ENCODE peak calls at places on chromosomes 6 and 20, in nine cellular contexts. S is tibial artery, H is A549, W is aorta, I is mucosa of descending colon, D is fibroblast of lung, L is ovary, M is GM23248, K is pancreas. Y is an unnamed sample. For H3K9me3 and H3K4me1, the result is how much of the 10 kb centered on the place peaks cover.

GRCh38 chr20:5205348-5206210 is 78.8 kb downstream of the CDS2 start:
- DNase-seq in I (peak), S (peak), W (peak), L (peak), D (peak), K (peak), M (peak), H (peak), Y (peak)

GRCh38 chr6:20542927-20543602 is 8.8 kb downstream of the CDKAL1 start:
- DNase-seq in H (peak), M (peak), D (peak), S (no peak), K (no peak), L (no peak), W (no peak), I (no peak), Y (peak)

GRCh38 chr6:161631676-161632194 is 357.9 kb upstream of the AGPAT4 start:
- DNase-seq in M (peak), D (peak), I (no peak), S (no peak), L (no peak), K (no peak), H (no peak), W (no peak), Y (peak)

GRCh38 chr6:70680396-70680795 is 12.7 kb downstream of the SMAP1 start:
- DNase-seq in D (peak), W (no peak), L (no peak), K (no peak), H (no peak), S (no peak), I (no peak), M (no peak), Y (no peak)

GRCh38 chr6:33410711-33411631 is at the start of gene PHF1:
- DNase-seq in K (peak), S (peak), D (peak), H (no peak), M (peak), L (peak), W (peak), I (peak), Y (peak)

GRCh38 chr6:183668-184067 is 108.6 kb upstream of the DUSP22 start:
- DNase-seq in D (no peak), H (no peak), I (no peak), K (no peak), L (no peak), M (no peak), S (no peak), W (no peak), Y (no peak)

GRCh38 chr6:54813901-54814300 is 32.7 kb upstream of the FAM83B start:
- DNase-seq in L (no peak), I (no peak), M (no peak), D (peak), K (no peak), S (no peak), W (no peak), H (no peak), Y (no peak)

GRCh38 chr20:37479925-37480691 is 40.9 kb upstream of the NNAT start:
- DNase-seq in D (no peak), W (no peak), K (no peak), H (no peak), I (no peak), M (no peak), L (no peak), S (peak), Y (no peak)

GRCh38 chr6:5115168-5115567 is 30.0 kb downstream of the PPP1R3G start:
- DNase-seq in I (peak), W (no peak), L (no peak), K (no peak), H (peak), M (peak), S (no peak), D (no peak), Y (no peak)

GRCh38 chr6:82365011-82365751 is 1.6 kb downstream of the TPBG start:
- DNase-seq in K (peak), S (no peak), W (no peak), I (peak), M (peak), L (peak), D (peak), H (peak), Y (peak)

GRCh38 chr6:51841656-51842055 is 245.8 kb downstream of the PKHD1 start:
- DNase-seq in W (no peak), L (no peak), I (no peak), M (no peak), D (no peak), K (no peak), S (no peak), H (no peak), Y (no peak)

GRCh38 chr6:137808836-137809315 is 58.2 kb upstream of the TNFAIP3 start:
- DNase-seq in K (no peak), D (no peak), H (no peak), S (no peak), W (no peak), I (no peak), M (no peak), L (no peak), Y (no peak)
- H3K9me3 ChIP-seq in K (under half), D (under half), H (under half), S (under half), W (under half), I (under half), M (under half), L (under half), Y (under half)

GRCh38 chr20:62625516-62625915 is 16.8 kb upstream of the SLCO4A1 start:
- DNase-seq in S (no peak), W (no peak), I (no peak), L (no peak), H (no peak), M (no peak), K (peak), D (no peak), Y (no peak)
- H3K4me1 ChIP-seq in S (under half), W (under half), I (under half), L (under half), H (under half), M (under half), K (under half), D (under half), Y (under half)

GRCh38 chr20:49291200-49291599 is 13.3 kb upstream of the ZNFX1 start:
- DNase-seq in I (no peak), M (no peak), S (no peak), K (no peak), H (no peak), D (no peak), L (no peak), W (no peak), Y (no peak)
- H3K4me3 ChIP-seq in I (no peak), M (no peak), S (no peak), K (no peak), H (no peak), D (no peak), L (no peak), W (no peak), Y (no peak)

DNA sequence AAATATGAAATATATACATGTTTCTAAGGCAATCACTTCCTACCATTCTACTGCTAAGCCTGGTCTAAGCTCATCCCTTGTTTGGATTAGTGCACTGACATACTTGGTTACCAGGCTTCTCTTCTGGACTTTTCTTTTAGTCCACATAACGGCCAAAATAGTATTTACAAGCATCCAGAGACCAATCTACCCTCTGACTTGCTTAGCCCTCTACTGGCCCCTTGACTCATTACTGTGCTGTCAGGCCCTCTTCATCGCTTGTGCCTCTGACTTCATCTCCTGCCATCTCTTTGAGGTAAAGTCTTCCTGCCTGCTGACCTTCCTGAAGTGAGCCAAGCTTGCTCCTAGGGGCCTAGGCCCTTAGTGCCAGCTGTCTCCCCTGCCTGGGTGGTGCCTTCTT is 35.1 kb downstream of the TULP4 start:
- DNase-seq in H (no peak), D (no peak), S (no peak), L (no peak), M (no peak), K (no peak), I (no peak), W (no peak), Y (no peak)
- H3K9me3 ChIP-seq in H (under half), D (under half), S (under half), L (under half), M (under half), K (under half), I (under half), W (under half), Y (under half)

DNA sequence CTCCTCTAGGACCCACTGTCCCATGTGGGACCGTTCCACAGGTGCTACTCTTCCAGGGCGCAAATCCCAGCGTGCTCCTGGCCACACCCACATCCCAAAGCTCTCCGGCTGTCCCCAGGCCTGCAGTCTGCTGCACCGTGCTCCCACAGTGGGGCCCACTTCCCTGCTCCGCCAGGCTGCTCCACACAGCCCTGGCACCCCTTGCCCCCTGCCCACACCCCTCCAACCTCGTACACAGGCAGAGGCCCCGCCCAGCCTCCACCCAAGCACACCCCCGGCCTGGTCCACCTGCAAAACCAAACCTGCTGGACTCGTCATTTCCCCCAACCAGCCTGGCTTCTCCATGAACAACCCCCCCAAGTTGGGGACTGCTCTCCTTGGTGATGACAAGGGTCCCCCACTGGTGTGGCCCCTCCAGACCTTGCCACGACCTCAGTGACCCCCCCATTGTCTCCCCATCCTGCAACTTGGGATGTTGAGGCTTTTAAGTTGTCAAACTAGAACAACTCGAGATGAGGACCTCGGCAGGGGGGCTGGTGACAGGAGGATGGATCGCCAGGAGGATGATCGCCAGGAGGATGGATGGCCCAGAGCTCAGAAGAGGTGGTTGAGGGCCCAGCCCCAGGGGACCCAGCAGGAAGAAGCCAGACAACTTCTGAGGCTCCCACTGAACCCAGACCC is 27.1 kb downstream of the YTHDF1 start:
- DNase-seq in H (no peak), M (no peak), D (no peak), W (no peak), K (no peak), S (no peak), L (no peak), I (no peak), Y (no peak)
- H3K4me1 ChIP-seq in H (under half), M (under half), D (under half), W (under half), K (under half), S (under half), L (under half), I (under half), Y (under half)

GRCh38 chr6:155327326-155328073 is 13.2 kb upstream of the TFB1M start:
- DNase-seq in K (peak), M (peak), D (peak), I (peak), L (peak), S (peak), H (peak), W (peak), Y (peak)

GRCh38 chr6:155328074-155328538 is 13.8 kb upstream of the TFB1M start:
- DNase-seq in M (no peak), K (no peak), W (no peak), S (no peak), I (no peak), D (no peak), H (no peak), L (no peak), Y (no peak)

GRCh38 chr6:155324172-155324571 is 9.9 kb upstream of the TFB1M start:
- DNase-seq in M (no peak), D (no peak), W (no peak), H (no peak), S (no peak), K (no peak), I (no peak), L (no peak), Y (no peak)

GRCh38 chr6:155324993-155325392 is 10.7 kb upstream of the TFB1M start:
- DNase-seq in L (no peak), S (no peak), K (no peak), M (no peak), D (no peak), H (no peak), I (no peak), W (no peak), Y (no peak)

DNA sequence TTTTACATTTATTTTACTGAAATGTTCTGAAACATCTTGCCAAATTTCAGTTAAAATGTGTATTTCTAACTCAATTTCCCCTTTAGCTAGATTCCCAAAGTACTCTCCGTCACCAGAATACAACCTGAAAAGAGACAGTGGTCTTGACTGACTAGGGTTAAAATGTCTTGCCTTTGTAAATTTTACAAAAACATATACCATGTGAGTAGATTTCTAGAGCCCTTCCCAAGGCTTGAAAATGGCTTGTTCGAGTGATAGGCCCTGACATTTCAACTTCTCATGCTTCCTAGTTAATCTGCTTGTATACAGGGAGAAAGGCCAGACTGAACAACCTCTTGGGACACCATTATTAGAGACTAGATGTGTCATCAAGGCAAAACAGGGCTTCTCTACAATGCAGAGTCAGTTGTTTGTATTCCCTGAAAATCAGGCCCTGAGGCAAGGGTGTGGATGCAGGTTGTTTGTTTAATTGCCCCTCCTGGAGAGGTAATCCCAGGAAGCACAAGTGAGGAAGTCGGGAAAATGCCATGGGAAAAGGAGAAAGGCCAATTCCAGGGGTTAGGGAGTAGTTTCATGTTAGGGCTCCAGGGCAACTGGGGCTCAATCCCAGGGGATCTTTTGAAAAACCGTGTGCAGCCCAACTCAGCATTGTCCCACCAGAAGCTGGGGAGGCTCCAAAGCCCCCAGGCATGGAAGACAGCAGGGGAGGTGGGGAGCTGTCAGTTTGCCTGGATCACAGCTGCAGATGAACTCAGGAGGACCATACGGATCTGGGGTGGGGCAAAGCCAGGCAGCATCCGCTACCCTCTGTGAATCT is 11.6 kb upstream of the TFB1M start:
- DNase-seq in K (no peak), W (no peak), L (no peak), M (peak), S (no peak), I (no peak), H (no peak), D (no peak), Y (no peak)
- H3K4me3 ChIP-seq in K (no peak), W (no peak), L (no peak), M (no peak), S (no peak), I (no peak), H (no peak), D (no peak), Y (no peak)

Y was measured in adipocyte.